ENCODE peak calls at places on chromosomes 2 and 18, in eight cellular contexts. Z is K562; V is NCI-H187; H is colonic mucosa; J is uterus; N is BJ; T is HT1080; X is activated CD4-positive, alpha-beta memory T cell treated with anti-CD3 and anti-CD28 coated beads for 36 hours. S is an unnamed sample.

GRCh38 chr2:55985406-55985805 is 61.8 kb upstream of the EFEMP1 start:
- DNase-seq in N (no peak), V (no peak), H (no peak), J (no peak), Z (no peak), T (no peak), X (no peak), S (no peak)

GRCh38 chr2:3179208-3179607 is 198.4 kb downstream of the EIPR1 start:
- DNase-seq in X (peak; percentile 37), H (no peak), J (no peak), T (no peak), N (no peak), V (no peak), Z (no peak), S (no peak)

GRCh38 chr2:137220438-137220998 is 455.2 kb downstream of the THSD7B start:
- DNase-seq in Z (no peak), J (no peak), X (no peak), N (no peak), T (no peak), V (no peak), H (no peak), S (no peak)

GRCh38 chr18:3703732-3704176 is 253.8 kb downstream of the TGIF1 start:
- DNase-seq in Z (peak; percentile 80), H (peak; percentile 76), V (no peak), T (peak; percentile 64), N (no peak), J (peak; percentile 49), X (peak; percentile 34), S (peak; percentile 62)

GRCh38 chr2:20140321-20141055 is 84.4 kb downstream of the SDC1 start:
- DNase-seq in X (no peak), Z (no peak), V (no peak), N (no peak), J (no peak), T (no peak), H (no peak), S (no peak)

GRCh38 chr2:75643980-75644379 is 2.6 kb upstream of the MRPL19 start:
- DNase-seq in J (no peak), V (no peak), H (no peak), X (no peak), N (no peak), T (no peak), Z (no peak), S (no peak)

GRCh38 chr2:235868224-235868623 is 300.0 kb downstream of the GBX2 start:
- DNase-seq in T (no peak), N (no peak), J (no peak), Z (no peak), X (no peak), H (no peak), V (no peak), S (no peak)

GRCh38 chr2:168992026-168992425 is 39.1 kb downstream of the ABCB11 start:
- DNase-seq in Z (no peak), H (no peak), X (no peak), N (no peak), T (no peak), J (no peak), V (no peak), S (no peak)

S was measured in body of pancreas.